ENCODE peak calls at places on chromosomes 13 and 19, in five cellular contexts. H is stimulated activated CD4-positive, alpha-beta T cell treated with anti-CD3 and anti-CD28 coated beads, Interleukin-4, amount 100 ng/mL, for 48 hours; Y is uterus; I is stimulated activated naive CD8-positive, alpha-beta T cell treated with anti-CD3 and anti-CD28 coated beads, Interleukin-15, Interleukin-2, amounts not matched to agents 100 U/mL and 50 U/mL, for 24 hours; Q is erythroblast. L is an unnamed sample.

GRCh38 chr13:28327761-28328607 is 166.9 kb downstream of the FLT1 start:
- DNase-seq in H (no peak), Y (no peak), I (no peak), Q (no peak), L (no peak)

GRCh38 chr19:11138659-11139526 is 16.7 kb downstream of the SPC24 start:
- DNase-seq in H (no peak), Y (peak), I (no peak), Q (no peak), L (peak)

GRCh38 chr19:1884719-1885334 is 469 bp downstream of the ABHD17A start:
- DNase-seq in H (no peak), Y (no peak), I (no peak), Q (no peak), L (no peak)

GRCh38 chr13:98471895-98472294 is 105.0 kb downstream of the STK24 start:
- DNase-seq in H (no peak), Y (no peak), I (no peak), Q (no peak), L (no peak)

GRCh38 chr19:50377051-50377441 is 789 bp downstream of the NR1H2 start:
- DNase-seq in H (no peak), Y (peak), I (peak), Q (peak), L (no peak)

GRCh38 chr19:17743874-17744273 is 7.4 kb upstream of the FCHO1 start:
- DNase-seq in H (no peak), Y (no peak), I (no peak), Q (no peak), L (no peak)

GRCh38 chr13:44416297-44416696 is 42.7 kb downstream of the SERP2 start:
- DNase-seq in H (no peak), Y (no peak), I (no peak), Q (no peak), L (no peak)

GRCh38 chr19:10766681-10767201 is 48.9 kb downstream of the DNM2 start:
- DNase-seq in H (no peak), Y (no peak), I (no peak), Q (no peak), L (no peak)

GRCh38 chr19:3682286-3682685 is 18.0 kb downstream of the PIP5K1C start:
- DNase-seq in H (no peak), Y (no peak), I (no peak), Q (no peak), L (no peak)

GRCh38 chr19:40585677-40586422 is 9.2 kb downstream of the SHKBP1 start:
- DNase-seq in H (no peak), Y (no peak), I (no peak), Q (no peak), L (no peak)

GRCh38 chr13:24097667-24098066 is 62.9 kb upstream of the SPATA13 start:
- DNase-seq in H (peak), Y (no peak), I (peak), Q (no peak), L (no peak)